ENCODE peak calls at places on chromosomes 7 and 10, in nine cellular contexts. Z, K, B, O, U, X, N, H and S are unnamed samples.

GRCh38 chr7:122248472-122248871 is 56.1 kb downstream of the FEZF1 start:
- DNase-seq in Z (no peak), K (no peak), B (no peak), O (no peak), U (peak), X (no peak), N (no peak), H (no peak), S (no peak)

GRCh38 chr7:87234949-87235348 is 15.4 kb upstream of the TMEM243 start:
- DNase-seq in Z (no peak), K (no peak), B (no peak), O (no peak), U (no peak), X (no peak), N (no peak), H (no peak), S (no peak)

GRCh38 chr7:31811650-31812461 is 124.8 kb downstream of the PPP1R17 start:
- DNase-seq in Z (no peak), K (no peak), B (no peak), O (peak), U (no peak), X (no peak), N (no peak), H (no peak), S (peak)

GRCh38 chr7:76071316-76072242 is 23.7 kb downstream of the MDH2 start:
- DNase-seq in Z (no peak), K (peak), B (no peak), O (no peak), U (no peak), X (no peak), N (no peak), H (peak), S (no peak)

GRCh38 chr7:65980478-65981250 is 1.3 kb downstream of the GUSB start:
- DNase-seq in Z (peak), K (peak), B (no peak), O (peak), U (no peak), X (peak), N (no peak), H (peak), S (peak)

GRCh38 chr10:19498348-19499290 is 317.6 kb upstream of the PLXDC2 start:
- DNase-seq in Z (no peak), K (no peak), B (no peak), O (no peak), U (no peak), X (peak), N (no peak), H (no peak), S (no peak)

GRCh38 chr10:70730955-70731354 is 54.2 kb downstream of the TBATA start:
- DNase-seq in Z (no peak), K (no peak), B (no peak), O (no peak), U (no peak), X (no peak), N (no peak), H (no peak), S (no peak)

GRCh38 chr10:3126741-3127342 is 45.7 kb downstream of the PITRM1 start:
- DNase-seq in Z (no peak), K (no peak), B (no peak), O (no peak), U (no peak), X (peak), N (no peak), H (peak), S (no peak)

GRCh38 chr10:94193466-94193924 is 169.2 kb downstream of the NOC3L start:
- DNase-seq in Z (no peak), K (no peak), B (no peak), O (no peak), U (peak), X (no peak), N (no peak), H (no peak), S (no peak)

GRCh38 chr10:12202230-12202629 is 6.2 kb downstream of the CDC123 start:
- DNase-seq in Z (no peak), K (no peak), B (no peak), O (no peak), U (no peak), X (no peak), N (no peak), H (no peak), S (no peak)

GRCh38 chr10:74151057-74151878 is at the start of gene ADK:
- DNase-seq in Z (peak), K (peak), B (peak), O (peak), U (peak), X (peak), N (no peak), H (peak), S (peak)

DNA sequence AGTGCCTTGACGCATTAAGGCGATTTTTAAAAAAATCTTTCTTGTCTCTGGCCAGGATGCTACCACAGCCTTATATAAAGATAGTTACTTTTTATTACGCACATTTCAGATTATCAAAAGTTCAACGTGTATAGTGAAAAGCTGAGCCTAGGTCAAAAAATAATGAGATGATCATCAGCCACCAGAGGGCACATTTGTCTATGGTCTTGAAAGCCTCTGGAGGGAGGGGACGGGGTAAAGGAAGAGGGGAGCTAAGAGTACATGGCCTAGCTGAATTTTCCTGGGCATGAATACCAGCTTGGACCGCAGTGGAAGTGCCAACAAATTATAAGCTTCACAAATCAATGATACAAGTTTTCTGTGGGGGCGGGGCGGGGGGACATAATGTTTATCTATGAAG is 285.9 kb upstream of the SMIM30 start:
- DNase-seq in Z (no peak), K (no peak), B (no peak), O (no peak), U (no peak), X (no peak), N (no peak), H (no peak), S (no peak)
- TF ChIP-seq CTCF in Z (peak), K (no peak), B (no peak), O (no peak), U (peak), X (peak), N (no peak), H (peak), S (no peak)

DNA sequence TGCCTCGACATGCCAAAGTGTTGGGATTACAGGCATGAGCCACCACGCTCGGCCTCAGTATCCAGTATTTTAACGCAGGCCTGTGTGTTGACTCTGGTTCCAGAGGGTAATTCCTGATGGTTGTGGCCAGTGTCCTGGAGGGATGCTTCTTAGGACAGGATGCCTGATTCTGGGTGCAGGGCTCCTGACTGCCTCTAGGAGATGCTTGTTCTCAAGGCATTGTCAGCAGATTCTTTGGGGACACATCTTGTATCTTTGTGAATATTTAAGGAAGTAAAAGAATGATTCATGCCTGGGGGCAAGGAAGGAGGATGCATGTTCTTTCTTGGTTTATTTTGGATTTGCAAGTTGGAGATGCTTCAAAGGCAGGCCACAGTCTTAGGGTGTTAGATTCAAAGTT is 2.2 kb downstream of the ZDHHC4 start:
- DNase-seq in Z (no peak), K (no peak), B (no peak), O (no peak), U (no peak), X (no peak), N (no peak), H (no peak), S (no peak)
- TF ChIP-seq CTCF in Z (no peak), K (peak), B (no peak), O (no peak), U (peak), X (no peak), N (no peak), H (no peak), S (peak)

GRCh38 chr10:1648648-1649047 is 88.7 kb downstream of the ADARB2 start:
- DNase-seq in Z (no peak), K (no peak), B (no peak), O (no peak), U (no peak), X (no peak), N (no peak), H (no peak), S (no peak)

GRCh38 chr10:1651280-1651975 is 85.9 kb downstream of the ADARB2 start:
- DNase-seq in Z (no peak), K (peak), B (no peak), O (no peak), U (no peak), X (no peak), N (no peak), H (no peak), S (no peak)

GRCh38 chr10:1652151-1652550 is 85.2 kb downstream of the ADARB2 start:
- DNase-seq in Z (no peak), K (peak), B (no peak), O (no peak), U (no peak), X (no peak), N (no peak), H (no peak), S (no peak)

GRCh38 chr10:1653321-1653720 is 84.0 kb downstream of the ADARB2 start:
- DNase-seq in Z (no peak), K (peak), B (no peak), O (no peak), U (no peak), X (no peak), N (no peak), H (no peak), S (no peak)

GRCh38 chr10:1650542-1651279 is 86.6 kb downstream of the ADARB2 start:
- DNase-seq in Z (no peak), K (peak), B (peak), O (no peak), U (no peak), X (no peak), N (no peak), H (no peak), S (no peak)
- TF ChIP-seq CTCF in Z (no peak), K (no peak), B (no peak), O (no peak), U (no peak), X (no peak), N (no peak), H (no peak), S (no peak)

GRCh38 chr7:10889266-10889898 is 84.3 kb upstream of the PHF14 start:
- DNase-seq in Z (peak), K (no peak), B (no peak), O (no peak), U (peak), X (no peak), N (peak), H (no peak), S (no peak)
- TF ChIP-seq CTCF in Z (peak), K (peak), B (no peak), O (peak), U (peak), X (peak), N (peak), H (peak), S (peak)

GRCh38 chr7:43511029-43511428 is 71.9 kb upstream of the STK17A start:
- DNase-seq in Z (no peak), K (no peak), B (no peak), O (no peak), U (no peak), X (no peak), N (no peak), H (no peak), S (no peak)
- TF ChIP-seq CTCF in Z (peak), K (no peak), B (no peak), O (no peak), U (peak), X (no peak), N (no peak), H (peak), S (peak)

DNA sequence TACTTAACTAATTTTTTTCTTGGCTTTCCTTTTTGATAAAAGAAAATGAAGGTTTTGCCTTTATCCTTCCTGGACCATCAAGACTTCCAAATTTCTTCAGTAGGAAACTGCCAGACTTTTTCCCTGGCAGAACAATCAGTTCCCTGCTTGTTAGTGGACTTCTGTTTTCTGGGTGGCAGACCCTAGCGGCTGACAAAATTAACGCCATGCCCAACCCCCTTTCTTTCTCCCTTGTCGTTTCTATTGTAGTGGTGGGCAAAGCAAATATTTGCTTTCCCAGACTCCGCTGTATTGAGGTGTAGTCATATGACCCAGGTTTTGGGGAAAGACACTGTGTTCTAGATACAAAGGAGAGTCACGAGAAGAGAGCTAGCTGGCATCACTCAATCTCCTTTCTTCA is 7.7 kb downstream of the PON2 start:
- DNase-seq in Z (no peak), K (no peak), B (no peak), O (no peak), U (no peak), X (no peak), N (no peak), H (no peak), S (no peak)
- TF ChIP-seq CTCF in Z (no peak), K (no peak), B (no peak), O (no peak), U (no peak), X (no peak), N (no peak), H (no peak), S (no peak)

GRCh38 chr7:135501402-135501801 is 8.5 kb downstream of the CNOT4 start:
- DNase-seq in Z (no peak), K (no peak), B (no peak), O (no peak), U (no peak), X (no peak), N (no peak), H (no peak), S (no peak)
- TF ChIP-seq CTCF in Z (no peak), K (no peak), B (no peak), O (no peak), U (no peak), X (no peak), N (peak), H (no peak), S (no peak)

GRCh38 chr7:142940968-142941535 is 1.8 kb downstream of the LLCFC1 start:
- DNase-seq in Z (no peak), K (no peak), B (no peak), O (no peak), U (no peak), X (no peak), N (no peak), H (no peak), S (no peak)

GRCh38 chr7:142941541-142941940 is 2.3 kb downstream of the LLCFC1 start:
- DNase-seq in Z (no peak), K (no peak), B (no peak), O (no peak), U (no peak), X (no peak), N (no peak), H (no peak), S (no peak)

GRCh38 chr7:142938611-142939010 is 673 bp upstream of the LLCFC1 start:
- DNase-seq in Z (no peak), K (no peak), B (no peak), O (no peak), U (no peak), X (no peak), N (no peak), H (no peak), S (no peak)

GRCh38 chr7:142935941-142936565 is 2.5 kb upstream of the TRPV5 start:
- DNase-seq in Z (no peak), K (no peak), B (no peak), O (no peak), U (no peak), X (no peak), N (no peak), H (no peak), S (no peak)

DNA sequence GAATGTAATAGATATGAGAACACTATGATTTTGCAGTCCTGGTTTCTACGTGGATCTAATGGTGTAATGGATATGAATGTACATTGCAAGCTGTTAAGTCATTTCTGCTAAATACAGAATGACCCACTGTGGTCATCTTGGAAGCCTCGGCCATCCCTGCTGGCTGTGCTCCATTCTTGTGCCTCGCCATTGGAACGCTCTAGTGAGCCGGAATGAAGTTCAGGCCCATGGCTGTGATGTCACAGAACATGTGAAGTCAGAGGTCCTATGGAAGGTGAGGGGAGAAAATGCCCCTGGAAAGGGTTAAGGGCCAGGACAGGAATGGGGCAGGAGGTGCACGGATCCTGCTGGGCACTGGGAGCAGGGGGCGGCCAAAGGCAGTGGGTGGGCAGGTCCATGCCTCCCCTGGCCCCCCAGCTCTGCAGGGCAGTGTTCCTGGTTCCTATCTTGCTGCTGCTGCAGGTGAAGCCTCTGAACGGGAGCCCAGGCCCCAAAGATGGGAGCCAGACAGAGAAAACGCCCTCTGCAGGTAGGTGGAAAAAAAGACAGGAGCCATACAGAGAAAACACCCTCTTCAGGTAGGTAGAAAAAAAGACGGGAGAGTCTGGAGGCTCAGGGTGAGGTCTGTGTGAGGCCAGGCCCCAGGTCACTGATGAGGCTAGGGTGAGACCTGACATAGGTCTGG is at the start of gene LLCFC1:
- DNase-seq in Z (peak), K (no peak), B (no peak), O (no peak), U (no peak), X (no peak), N (no peak), H (no peak), S (no peak)
- TF ChIP-seq CTCF in Z (peak), K (no peak), B (no peak), O (no peak), U (no peak), X (no peak), N (no peak), H (no peak), S (no peak)

DNA sequence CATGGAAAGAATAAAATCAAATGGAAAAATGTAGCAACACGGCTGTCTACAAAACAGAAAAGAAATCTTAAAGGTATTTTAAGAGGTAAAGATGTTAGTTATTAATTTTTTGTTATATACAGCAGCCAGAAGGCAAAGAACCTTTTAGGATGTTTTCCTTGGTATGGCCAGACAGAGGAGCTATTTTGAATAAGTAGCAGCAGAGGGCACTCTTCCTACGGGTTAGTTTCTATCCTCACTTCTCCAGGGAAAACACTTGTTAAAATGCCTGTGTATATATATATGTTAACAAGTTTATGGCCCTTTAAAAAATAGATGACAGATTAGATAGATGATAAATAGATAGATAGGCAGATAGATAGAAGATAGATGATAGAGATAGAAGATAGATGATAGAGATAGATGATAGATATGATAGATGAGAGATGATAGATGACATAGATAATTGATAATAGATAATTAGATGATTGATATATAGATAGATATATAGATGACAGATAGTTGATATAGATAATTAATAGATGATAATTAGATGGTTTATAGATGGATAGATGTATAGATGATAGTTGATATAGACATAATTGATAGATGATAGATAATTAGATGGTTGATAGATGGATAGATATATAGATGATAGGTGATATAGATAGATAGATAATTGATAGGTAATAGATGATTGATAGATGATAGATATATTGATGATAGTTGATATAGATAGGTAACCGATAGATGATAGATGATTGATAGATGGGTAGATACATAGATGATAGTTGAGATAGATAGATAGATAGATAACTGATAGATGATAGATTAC is 57.8 kb upstream of the WIPF3 start:
- DNase-seq in Z (peak), K (no peak), B (no peak), O (no peak), U (peak), X (no peak), N (peak), H (no peak), S (no peak)
- TF ChIP-seq CTCF in Z (peak), K (peak), B (no peak), O (peak), U (peak), X (peak), N (peak), H (peak), S (peak)

DNA sequence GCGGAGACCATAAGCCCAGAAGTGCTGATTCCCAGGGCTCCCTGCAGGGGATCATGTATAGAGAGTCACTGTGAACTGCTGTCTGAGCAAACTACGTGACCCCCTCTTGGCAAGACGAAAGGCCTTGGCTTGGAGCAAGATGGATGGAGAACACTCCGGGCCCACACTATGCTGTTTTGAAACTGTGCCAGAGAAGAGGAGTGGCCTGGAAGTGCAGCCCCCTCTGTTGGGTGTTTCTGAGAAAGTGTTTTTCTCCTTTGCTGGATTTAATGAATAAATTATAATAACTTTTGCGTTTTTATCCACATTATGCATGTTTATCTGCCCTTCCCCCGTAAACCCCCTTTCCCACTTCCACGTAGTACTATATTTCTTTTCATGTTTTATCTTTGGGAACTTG is 639.3 kb upstream of the GALNT17 start:
- DNase-seq in Z (no peak), K (no peak), B (no peak), O (no peak), U (no peak), X (no peak), N (no peak), H (no peak), S (no peak)
- TF ChIP-seq CTCF in Z (no peak), K (no peak), B (no peak), O (no peak), U (no peak), X (no peak), N (no peak), H (no peak), S (no peak)